ENCODE peak calls at places on chromosomes 6 and 20, in nine cellular contexts. One of them, this sample, is unnamed.

GRCh38 chr20:51955756-51956155 is 153.4 kb upstream of the SALL4 start:
- DNase-seq in A549: no peak
- DNase-seq in HepG2: no peak
- DNase-seq in GM12878: no peak
- DNase-seq in GM23338: no peak
- DNase-seq in SK-N-SH: no peak
- DNase-seq in HL-60: no peak
- DNase-seq in K562: no peak
- DNase-seq in HCT116: no peak
- DNase-seq in this sample: no peak

GRCh38 chr6:159693894-159694545 is 979 bp upstream of the SOD2 start:
- DNase-seq in A549: no peak
- DNase-seq in HepG2: peak; percentile 73
- DNase-seq in GM12878: no peak
- DNase-seq in GM23338: peak; percentile 42
- DNase-seq in SK-N-SH: no peak
- DNase-seq in HL-60: peak; percentile 69
- DNase-seq in K562: peak; percentile 62
- DNase-seq in HCT116: no peak
- DNase-seq in this sample: no peak

GRCh38 chr6:16477367-16478149 is 239.2 kb downstream of the GMPR start:
- DNase-seq in A549: no peak
- DNase-seq in HepG2: no peak
- DNase-seq in GM12878: no peak
- DNase-seq in GM23338: no peak
- DNase-seq in SK-N-SH: no peak
- DNase-seq in HL-60: no peak
- DNase-seq in K562: no peak
- DNase-seq in HCT116: no peak
- DNase-seq in this sample: no peak

GRCh38 chr6:1625352-1625773 is 15.6 kb downstream of the FOXC1 start:
- DNase-seq in A549: no peak
- DNase-seq in HepG2: no peak
- DNase-seq in GM12878: no peak
- DNase-seq in GM23338: no peak
- DNase-seq in SK-N-SH: no peak
- DNase-seq in HL-60: no peak
- DNase-seq in K562: no peak
- DNase-seq in HCT116: no peak
- DNase-seq in this sample: no peak

GRCh38 chr6:104606361-104606760 is 253.4 kb downstream of the HACE1 start:
- DNase-seq in A549: no peak
- DNase-seq in HepG2: no peak
- DNase-seq in GM12878: no peak
- DNase-seq in GM23338: peak; percentile 56
- DNase-seq in SK-N-SH: no peak
- DNase-seq in HL-60: no peak
- DNase-seq in K562: no peak
- DNase-seq in HCT116: no peak
- DNase-seq in this sample: no peak

GRCh38 chr6:89640804-89641203 is 2.3 kb upstream of the LYRM2 start:
- DNase-seq in A549: no peak
- DNase-seq in HepG2: no peak
- DNase-seq in GM12878: no peak
- DNase-seq in GM23338: peak; percentile 9
- DNase-seq in SK-N-SH: no peak
- DNase-seq in HL-60: no peak
- DNase-seq in K562: no peak
- DNase-seq in HCT116: no peak
- DNase-seq in this sample: no peak

GRCh38 chr6:157717266-157717870 is 105.7 kb upstream of the SNX9 start:
- DNase-seq in A549: no peak
- DNase-seq in HepG2: no peak
- DNase-seq in GM12878: no peak
- DNase-seq in GM23338: no peak
- DNase-seq in SK-N-SH: no peak
- DNase-seq in HL-60: no peak
- DNase-seq in K562: no peak
- DNase-seq in HCT116: no peak
- DNase-seq in this sample: no peak

GRCh38 chr20:43516251-43516824 is 8.8 kb downstream of the L3MBTL1 start:
- DNase-seq in A549: no peak
- DNase-seq in HepG2: no peak
- DNase-seq in GM12878: no peak
- DNase-seq in GM23338: no peak
- DNase-seq in SK-N-SH: no peak
- DNase-seq in HL-60: no peak
- DNase-seq in K562: peak; percentile 69
- DNase-seq in HCT116: no peak
- DNase-seq in this sample: no peak

GRCh38 chr6:134176283-134176975 is 124.0 kb upstream of the SLC2A12 start:
- DNase-seq in A549: no peak
- DNase-seq in HepG2: no peak
- DNase-seq in GM12878: no peak
- DNase-seq in GM23338: peak; percentile 69
- DNase-seq in SK-N-SH: peak; percentile 56
- DNase-seq in HL-60: no peak
- DNase-seq in K562: no peak
- DNase-seq in HCT116: no peak
- DNase-seq in this sample: no peak

GRCh38 chr6:23244300-23244699 is 674.9 kb downstream of the HDGFL1 start:
- DNase-seq in A549: no peak
- DNase-seq in HepG2: no peak
- DNase-seq in GM12878: no peak
- DNase-seq in GM23338: no peak
- DNase-seq in SK-N-SH: no peak
- DNase-seq in HL-60: no peak
- DNase-seq in K562: no peak
- DNase-seq in HCT116: no peak
- DNase-seq in this sample: no peak
- TF ChIP-seq REST in A549: no peak
- TF ChIP-seq REST in HepG2: no peak
- TF ChIP-seq REST in GM12878: no peak
- TF ChIP-seq REST in GM23338: no peak
- TF ChIP-seq REST in SK-N-SH: no peak
- TF ChIP-seq REST in HL-60: no peak
- TF ChIP-seq REST in K562: no peak
- TF ChIP-seq REST in HCT116: no peak
- TF ChIP-seq REST in this sample: no peak

DNA sequence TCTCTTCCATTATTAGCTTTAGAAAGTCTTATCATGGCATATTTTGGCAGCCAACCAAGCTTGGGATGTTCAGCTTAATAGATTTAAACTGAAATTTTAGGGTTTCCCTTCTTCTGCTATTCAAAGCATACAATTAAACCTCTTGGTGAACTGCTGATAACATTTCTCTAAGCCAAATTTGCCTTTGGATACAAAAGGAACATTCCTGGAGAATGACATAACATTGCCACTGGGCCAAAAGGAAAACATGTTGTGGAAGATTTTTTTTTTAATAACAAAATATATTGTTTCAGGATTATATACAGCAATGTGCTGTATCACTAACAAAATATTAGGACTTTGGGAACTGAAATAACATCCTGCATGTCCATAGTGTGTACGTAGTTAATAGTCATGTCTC is 215.1 kb upstream of the TBX18 start:
- DNase-seq in A549: no peak
- DNase-seq in HepG2: no peak
- DNase-seq in GM12878: no peak
- DNase-seq in GM23338: no peak
- DNase-seq in SK-N-SH: no peak
- DNase-seq in HL-60: no peak
- DNase-seq in K562: no peak
- DNase-seq in HCT116: no peak
- DNase-seq in this sample: no peak
- TF ChIP-seq REST in A549: no peak
- TF ChIP-seq REST in HepG2: no peak
- TF ChIP-seq REST in GM12878: no peak
- TF ChIP-seq REST in GM23338: no peak
- TF ChIP-seq REST in SK-N-SH: no peak
- TF ChIP-seq REST in HL-60: no peak
- TF ChIP-seq REST in K562: no peak
- TF ChIP-seq REST in HCT116: no peak
- TF ChIP-seq REST in this sample: no peak

GRCh38 chr6:31239854-31240253 is 32.0 kb downstream of the HLA-C start:
- DNase-seq in A549: no peak
- DNase-seq in HepG2: no peak
- DNase-seq in GM12878: no peak
- DNase-seq in GM23338: no peak
- DNase-seq in SK-N-SH: no peak
- DNase-seq in HL-60: no peak
- DNase-seq in K562: no peak
- DNase-seq in HCT116: no peak
- DNase-seq in this sample: no peak
- TF ChIP-seq REST in A549: no peak
- TF ChIP-seq REST in HepG2: no peak
- TF ChIP-seq REST in GM12878: no peak
- TF ChIP-seq REST in GM23338: no peak
- TF ChIP-seq REST in SK-N-SH: no peak
- TF ChIP-seq REST in HL-60: no peak
- TF ChIP-seq REST in K562: no peak
- TF ChIP-seq REST in HCT116: no peak
- TF ChIP-seq REST in this sample: no peak

GRCh38 chr6:73731285-73731684 is 35.3 kb downstream of the CD109 start:
- DNase-seq in A549: no peak
- DNase-seq in HepG2: no peak
- DNase-seq in GM12878: no peak
- DNase-seq in GM23338: no peak
- DNase-seq in SK-N-SH: no peak
- DNase-seq in HL-60: no peak
- DNase-seq in K562: no peak
- DNase-seq in HCT116: no peak
- DNase-seq in this sample: no peak
- TF ChIP-seq REST in A549: no peak
- TF ChIP-seq REST in HepG2: no peak
- TF ChIP-seq REST in GM12878: no peak
- TF ChIP-seq REST in GM23338: no peak
- TF ChIP-seq REST in SK-N-SH: no peak
- TF ChIP-seq REST in HL-60: no peak
- TF ChIP-seq REST in K562: no peak
- TF ChIP-seq REST in HCT116: no peak
- TF ChIP-seq REST in this sample: no peak

GRCh38 chr6:116175344-116175743 is 49.4 kb upstream of the COL10A1 start:
- DNase-seq in A549: peak; percentile 6
- DNase-seq in HepG2: no peak
- DNase-seq in GM12878: no peak
- DNase-seq in GM23338: no peak
- DNase-seq in SK-N-SH: no peak
- DNase-seq in HL-60: no peak
- DNase-seq in K562: no peak
- DNase-seq in HCT116: no peak
- DNase-seq in this sample: no peak

GRCh38 chr6:116173928-116174327 is 48.0 kb upstream of the COL10A1 start:
- DNase-seq in A549: no peak
- DNase-seq in HepG2: no peak
- DNase-seq in GM12878: no peak
- DNase-seq in GM23338: no peak
- DNase-seq in SK-N-SH: no peak
- DNase-seq in HL-60: no peak
- DNase-seq in K562: no peak
- DNase-seq in HCT116: no peak
- DNase-seq in this sample: no peak

GRCh38 chr6:116180375-116180774 is 54.4 kb upstream of the COL10A1 start:
- DNase-seq in A549: no peak
- DNase-seq in HepG2: no peak
- DNase-seq in GM12878: no peak
- DNase-seq in GM23338: no peak
- DNase-seq in SK-N-SH: no peak
- DNase-seq in HL-60: no peak
- DNase-seq in K562: no peak
- DNase-seq in HCT116: no peak
- DNase-seq in this sample: no peak

GRCh38 chr6:116176596-116176995 is 50.7 kb upstream of the COL10A1 start:
- DNase-seq in A549: no peak
- DNase-seq in HepG2: no peak
- DNase-seq in GM12878: no peak
- DNase-seq in GM23338: peak; percentile 23
- DNase-seq in SK-N-SH: no peak
- DNase-seq in HL-60: no peak
- DNase-seq in K562: no peak
- DNase-seq in HCT116: no peak
- DNase-seq in this sample: no peak
- TF ChIP-seq REST in A549: no peak
- TF ChIP-seq REST in HepG2: no peak
- TF ChIP-seq REST in GM12878: no peak
- TF ChIP-seq REST in GM23338: no peak
- TF ChIP-seq REST in SK-N-SH: no peak
- TF ChIP-seq REST in HL-60: no peak
- TF ChIP-seq REST in K562: no peak
- TF ChIP-seq REST in HCT116: no peak
- TF ChIP-seq REST in this sample: no peak

GRCh38 chr20:32210206-32210605 is 2.5 kb downstream of the POFUT1 start:
- DNase-seq in A549: no peak
- DNase-seq in HepG2: no peak
- DNase-seq in GM12878: no peak
- DNase-seq in GM23338: no peak
- DNase-seq in SK-N-SH: no peak
- DNase-seq in HL-60: peak; percentile 28
- DNase-seq in K562: no peak
- DNase-seq in HCT116: no peak
- DNase-seq in this sample: no peak
- TF ChIP-seq REST in A549: no peak
- TF ChIP-seq REST in HepG2: no peak
- TF ChIP-seq REST in GM12878: no peak
- TF ChIP-seq REST in GM23338: no peak
- TF ChIP-seq REST in SK-N-SH: no peak
- TF ChIP-seq REST in HL-60: no peak
- TF ChIP-seq REST in K562: no peak
- TF ChIP-seq REST in HCT116: no peak
- TF ChIP-seq REST in this sample: no peak

GRCh38 chr6:12336121-12336971 is 46.2 kb downstream of the EDN1 start:
- DNase-seq in A549: peak; percentile 64
- DNase-seq in HepG2: no peak
- DNase-seq in GM12878: no peak
- DNase-seq in GM23338: no peak
- DNase-seq in SK-N-SH: no peak
- DNase-seq in HL-60: no peak
- DNase-seq in K562: no peak
- DNase-seq in HCT116: no peak
- DNase-seq in this sample: no peak
- TF ChIP-seq REST in A549: no peak
- TF ChIP-seq REST in HepG2: no peak
- TF ChIP-seq REST in GM12878: no peak
- TF ChIP-seq REST in GM23338: no peak
- TF ChIP-seq REST in SK-N-SH: no peak
- TF ChIP-seq REST in HL-60: no peak
- TF ChIP-seq REST in K562: no peak
- TF ChIP-seq REST in HCT116: no peak
- TF ChIP-seq REST in this sample: no peak

GRCh38 chr6:79586548-79586947 is 44.6 kb upstream of the SH3BGRL2 start:
- DNase-seq in A549: peak; percentile 54
- DNase-seq in HepG2: peak; percentile 57
- DNase-seq in GM12878: no peak
- DNase-seq in GM23338: peak; percentile 74
- DNase-seq in SK-N-SH: peak; percentile 52
- DNase-seq in HL-60: no peak
- DNase-seq in K562: peak; percentile 34
- DNase-seq in HCT116: peak; percentile 50
- DNase-seq in this sample: no peak
- TF ChIP-seq REST in A549: no peak
- TF ChIP-seq REST in HepG2: no peak
- TF ChIP-seq REST in GM12878: no peak
- TF ChIP-seq REST in GM23338: no peak
- TF ChIP-seq REST in SK-N-SH: no peak
- TF ChIP-seq REST in HL-60: no peak
- TF ChIP-seq REST in K562: no peak
- TF ChIP-seq REST in HCT116: no peak
- TF ChIP-seq REST in this sample: no peak

GRCh38 chr6:27966044-27966443 is 9.0 kb downstream of the OR2B6 start:
- DNase-seq in A549: no peak
- DNase-seq in HepG2: no peak
- DNase-seq in GM12878: no peak
- DNase-seq in GM23338: no peak
- DNase-seq in SK-N-SH: no peak
- DNase-seq in HL-60: no peak
- DNase-seq in K562: no peak
- DNase-seq in HCT116: no peak
- DNase-seq in this sample: no peak
- TF ChIP-seq REST in A549: no peak
- TF ChIP-seq REST in HepG2: no peak
- TF ChIP-seq REST in GM12878: no peak
- TF ChIP-seq REST in GM23338: no peak
- TF ChIP-seq REST in SK-N-SH: no peak
- TF ChIP-seq REST in HL-60: no peak
- TF ChIP-seq REST in K562: no peak
- TF ChIP-seq REST in HCT116: no peak
- TF ChIP-seq REST in this sample: no peak

This sample was measured in Panc1.